ENCODE peak calls at places on chromosomes 3 and 15, in five cellular contexts. One of them, this sample, is unnamed.

GRCh38 chr15:57045741-57046382 is 127.4 kb downstream of the TCF12 start:
- DNase-seq in A549: no peak
- DNase-seq in stomach: no peak
- DNase-seq in astrocyte of the spinal cord: no peak
- DNase-seq in HepG2: no peak
- DNase-seq in this sample: no peak

GRCh38 chr15:68410466-68411200 is 21.3 kb downstream of the ITGA11 start:
- DNase-seq in stomach: no peak
- DNase-seq in A549: no peak
- DNase-seq in HepG2: no peak
- DNase-seq in astrocyte of the spinal cord: no peak
- DNase-seq in this sample: no peak

GRCh38 chr3:169528289-169528688 is 135.2 kb downstream of the MECOM start:
- DNase-seq in HepG2: no peak
- DNase-seq in A549: no peak
- DNase-seq in astrocyte of the spinal cord: peak; percentile 50
- DNase-seq in stomach: no peak
- DNase-seq in this sample: no peak

GRCh38 chr3:153023896-153024295 is 138.1 kb upstream of the RAP2B start:
- DNase-seq in HepG2: no peak
- DNase-seq in A549: no peak
- DNase-seq in stomach: no peak
- DNase-seq in astrocyte of the spinal cord: no peak
- DNase-seq in this sample: no peak

GRCh38 chr3:101936419-101937331 is 87.4 kb downstream of the NFKBIZ start:
- DNase-seq in HepG2: no peak
- DNase-seq in A549: peak; percentile 27
- DNase-seq in stomach: no peak
- DNase-seq in astrocyte of the spinal cord: peak; percentile 94
- DNase-seq in this sample: peak; percentile 63

GRCh38 chr3:64163019-64163754 is 62.1 kb downstream of the PRICKLE2 start:
- DNase-seq in astrocyte of the spinal cord: no peak
- DNase-seq in HepG2: no peak
- DNase-seq in stomach: no peak
- DNase-seq in A549: no peak
- DNase-seq in this sample: no peak

GRCh38 chr15:25173241-25174028 is 218.6 kb downstream of the SNRPN start:
- DNase-seq in stomach: peak; percentile 11
- DNase-seq in HepG2: no peak
- DNase-seq in A549: no peak
- DNase-seq in astrocyte of the spinal cord: no peak
- DNase-seq in this sample: no peak

GRCh38 chr3:18440053-18440768 is 15.1 kb upstream of the SATB1 start:
- DNase-seq in astrocyte of the spinal cord: peak; percentile 29
- DNase-seq in HepG2: no peak
- DNase-seq in stomach: no peak
- DNase-seq in A549: no peak
- DNase-seq in this sample: no peak

GRCh38 chr15:93035953-93036810 is 52.8 kb downstream of the RGMA start:
- DNase-seq in astrocyte of the spinal cord: no peak
- DNase-seq in stomach: peak; percentile 51
- DNase-seq in A549: peak; percentile 61
- DNase-seq in HepG2: peak; percentile 28
- DNase-seq in this sample: no peak

GRCh38 chr15:35671197-35671596 is 125.2 kb upstream of the DPH6 start:
- DNase-seq in stomach: no peak
- DNase-seq in A549: no peak
- DNase-seq in HepG2: no peak
- DNase-seq in astrocyte of the spinal cord: no peak
- DNase-seq in this sample: no peak

GRCh38 chr3:71456826-71457225 is 126.7 kb downstream of the FOXP1 start:
- DNase-seq in HepG2: no peak
- DNase-seq in astrocyte of the spinal cord: no peak
- DNase-seq in A549: no peak
- DNase-seq in stomach: no peak
- DNase-seq in this sample: no peak

GRCh38 chr3:56778904-56779303 is 22.8 kb downstream of the ARHGEF3 start:
- DNase-seq in astrocyte of the spinal cord: no peak
- DNase-seq in A549: no peak
- DNase-seq in HepG2: no peak
- DNase-seq in stomach: no peak
- DNase-seq in this sample: no peak

GRCh38 chr3:177597325-177598109 is 400.2 kb upstream of the TBL1XR1 start:
- DNase-seq in A549: no peak
- DNase-seq in stomach: no peak
- DNase-seq in HepG2: no peak
- DNase-seq in astrocyte of the spinal cord: peak; percentile 95
- DNase-seq in this sample: peak; percentile 61

GRCh38 chr15:72231847-72232461 is 964 bp upstream of the PKM start:
- DNase-seq in HepG2: peak; percentile 63
- DNase-seq in stomach: peak; percentile 45
- DNase-seq in A549: peak; percentile 83
- DNase-seq in astrocyte of the spinal cord: peak; percentile 85
- DNase-seq in this sample: no peak

GRCh38 chr3:135982922-135983581 is 17.5 kb downstream of the PPP2R3A start:
- DNase-seq in stomach: no peak
- DNase-seq in HepG2: no peak
- DNase-seq in A549: no peak
- DNase-seq in astrocyte of the spinal cord: peak; percentile 45
- DNase-seq in this sample: no peak

GRCh38 chr3:123651449-123652345 is 66.8 kb upstream of the HACD2 start:
- DNase-seq in astrocyte of the spinal cord: no peak
- DNase-seq in stomach: no peak
- DNase-seq in A549: no peak
- DNase-seq in HepG2: no peak
- DNase-seq in this sample: no peak

GRCh38 chr15:90889736-90890456 is 5.6 kb downstream of the FES start:
- DNase-seq in astrocyte of the spinal cord: no peak
- DNase-seq in A549: no peak
- DNase-seq in stomach: no peak
- DNase-seq in HepG2: no peak
- DNase-seq in this sample: no peak

GRCh38 chr3:67531149-67532101 is 123.0 kb downstream of the SUCLG2 start:
- DNase-seq in astrocyte of the spinal cord: no peak
- DNase-seq in A549: no peak
- DNase-seq in HepG2: no peak
- DNase-seq in stomach: no peak
- DNase-seq in this sample: no peak

GRCh38 chr3:136068708-136069107 is 103.2 kb downstream of the PPP2R3A start:
- DNase-seq in astrocyte of the spinal cord: peak; percentile 29
- DNase-seq in HepG2: no peak
- DNase-seq in A549: no peak
- DNase-seq in stomach: no peak
- DNase-seq in this sample: no peak

GRCh38 chr3:167066977-167067843 is 312.9 kb downstream of the ZBBX start:
- DNase-seq in stomach: no peak
- DNase-seq in astrocyte of the spinal cord: no peak
- DNase-seq in A549: no peak
- DNase-seq in HepG2: no peak
- DNase-seq in this sample: no peak

GRCh38 chr3:135082706-135083105 is 287.6 kb downstream of the EPHB1 start:
- DNase-seq in A549: no peak
- DNase-seq in stomach: no peak
- DNase-seq in HepG2: no peak
- DNase-seq in astrocyte of the spinal cord: no peak
- DNase-seq in this sample: no peak

DNA sequence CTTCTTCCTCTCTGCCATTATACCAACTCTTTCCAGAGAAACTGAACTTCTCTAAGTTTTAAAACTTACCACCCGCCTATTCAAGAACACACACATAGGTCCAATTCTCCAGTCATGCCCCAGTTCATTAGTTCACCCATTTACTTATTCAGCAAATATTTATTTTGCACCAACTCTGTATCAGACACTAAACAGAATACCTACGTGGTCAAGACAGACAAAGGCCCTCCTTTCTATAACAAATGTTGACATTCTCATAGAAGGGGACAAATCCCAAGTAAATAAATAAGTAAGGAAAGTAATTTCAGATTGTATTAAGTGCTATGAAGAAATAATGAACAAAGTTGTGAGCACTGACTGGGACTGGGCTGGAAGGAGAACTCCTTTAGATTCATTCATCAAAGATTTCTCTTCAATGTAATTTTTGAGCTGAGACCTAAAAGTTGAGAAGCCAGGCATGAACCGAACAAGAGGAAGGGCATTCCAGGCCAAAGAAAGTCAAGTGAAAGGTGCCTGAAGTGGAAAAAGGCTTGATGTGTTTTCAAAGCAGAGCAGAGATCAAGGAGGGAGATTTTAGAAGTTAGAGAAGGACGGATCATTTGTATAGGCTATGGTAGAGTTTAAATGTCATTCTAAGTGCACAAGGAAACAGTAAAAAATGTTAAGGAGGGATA is 120.4 kb downstream of the P3H2 start:
- DNase-seq in astrocyte of the spinal cord: no peak
- DNase-seq in stomach: no peak
- DNase-seq in A549: peak; percentile 69
- DNase-seq in HepG2: peak; percentile 11
- DNase-seq in this sample: no peak
- H3K4me3 ChIP-seq in astrocyte of the spinal cord: no peak overlapping the region
- H3K4me3 ChIP-seq in stomach: no peak overlapping the region
- H3K4me3 ChIP-seq in A549: peak overlapping the region; percentile 23
- H3K4me3 ChIP-seq in HepG2: no peak overlapping the region
- H3K4me3 ChIP-seq in this sample: no peak overlapping the region

GRCh38 chr3:194139085-194139976 is 3.4 kb downstream of the HES1 start:
- DNase-seq in A549: peak; percentile 69
- DNase-seq in stomach: no peak
- DNase-seq in astrocyte of the spinal cord: peak; percentile 87
- DNase-seq in HepG2: peak; percentile 52
- DNase-seq in this sample: peak; percentile 85
- TF ChIP-seq CTCF in A549: no peak
- TF ChIP-seq CTCF in stomach: no peak
- TF ChIP-seq CTCF in astrocyte of the spinal cord: no peak
- TF ChIP-seq CTCF in HepG2: no peak
- TF ChIP-seq CTCF in this sample: no peak

GRCh38 chr3:179473565-179473964 is 22.3 kb upstream of the GNB4 start:
- DNase-seq in HepG2: no peak
- DNase-seq in stomach: no peak
- DNase-seq in astrocyte of the spinal cord: no peak
- DNase-seq in A549: no peak
- DNase-seq in this sample: no peak
- H3K4me3 ChIP-seq in HepG2: no peak overlapping the region
- H3K4me3 ChIP-seq in stomach: no peak overlapping the region
- H3K4me3 ChIP-seq in astrocyte of the spinal cord: no peak overlapping the region
- H3K4me3 ChIP-seq in A549: no peak overlapping the region
- H3K4me3 ChIP-seq in this sample: no peak overlapping the region

GRCh38 chr3:54294214-54294613 is 171.9 kb downstream of the CACNA2D3 start:
- DNase-seq in stomach: no peak
- DNase-seq in HepG2: no peak
- DNase-seq in astrocyte of the spinal cord: no peak
- DNase-seq in A549: peak; percentile 1
- DNase-seq in this sample: no peak
- TF ChIP-seq CTCF in stomach: no peak
- TF ChIP-seq CTCF in HepG2: no peak
- TF ChIP-seq CTCF in astrocyte of the spinal cord: no peak
- TF ChIP-seq CTCF in A549: no peak
- TF ChIP-seq CTCF in this sample: no peak

DNA sequence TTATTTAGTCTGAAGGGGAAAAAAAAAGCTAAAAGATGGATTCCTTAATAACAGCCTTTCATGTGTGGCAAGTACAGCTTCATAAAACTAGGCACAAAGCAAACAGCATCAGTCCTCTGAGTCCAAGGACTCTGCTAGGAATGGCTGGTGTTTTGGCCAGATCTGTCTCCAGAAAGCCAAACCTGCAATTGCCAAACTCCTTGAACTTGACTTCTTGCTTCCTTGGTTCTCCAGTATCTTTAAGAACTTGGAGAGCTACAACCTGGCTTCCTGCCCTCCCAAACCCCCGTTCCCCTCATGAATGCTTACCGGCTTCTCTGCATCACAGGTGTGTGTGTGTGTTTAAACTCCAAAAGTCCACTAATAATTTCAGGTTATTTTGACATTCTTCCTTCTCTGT is 1.6 kb upstream of the PLOD2 start:
- DNase-seq in stomach: no peak
- DNase-seq in HepG2: no peak
- DNase-seq in astrocyte of the spinal cord: no peak
- DNase-seq in A549: peak; percentile 43
- DNase-seq in this sample: no peak
- H3K4me3 ChIP-seq in stomach: no peak overlapping the region
- H3K4me3 ChIP-seq in HepG2: no peak overlapping the region
- H3K4me3 ChIP-seq in astrocyte of the spinal cord: no peak overlapping the region
- H3K4me3 ChIP-seq in A549: peak overlapping the region; percentile 90
- H3K4me3 ChIP-seq in this sample: no peak overlapping the region

GRCh38 chr3:58366699-58367098 is 34.0 kb downstream of the PXK start:
- DNase-seq in HepG2: no peak
- DNase-seq in A549: no peak
- DNase-seq in stomach: no peak
- DNase-seq in astrocyte of the spinal cord: no peak
- DNase-seq in this sample: no peak
- TF ChIP-seq CTCF in HepG2: no peak
- TF ChIP-seq CTCF in A549: no peak
- TF ChIP-seq CTCF in stomach: no peak
- TF ChIP-seq CTCF in astrocyte of the spinal cord: no peak
- TF ChIP-seq CTCF in this sample: no peak